ENCODE peak calls at places on chromosomes 7 and 10, in eight cellular contexts. R is hippocampal formation; Q is endothelial cell; N is CD8-positive, alpha-beta memory T cell; G is stimulated activated CD8-positive, alpha-beta memory T cell treated with anti-CD3 and anti-CD28 coated beads, Interleukin-2, amount 100 ng/mL, for 1 hour; K is frontal cortex; T is trophoblast cell; E is PC-3. X is an unnamed sample.

GRCh38 chr10:26593896-26594295 is 103.6 kb upstream of the PDSS1 start:
- DNase-seq in T (no peak), R (no peak), E (no peak), G (no peak), K (no peak), N (no peak), Q (no peak), X (no peak)

GRCh38 chr7:22601812-22602568 is 102.0 kb upstream of the STEAP1B start:
- DNase-seq in G (no peak), R (no peak), K (no peak), T (no peak), Q (no peak), N (no peak), E (peak), X (no peak)

GRCh38 chr7:46619723-46620310 is 698.7 kb upstream of the IGFBP3 start:
- DNase-seq in E (no peak), R (no peak), N (no peak), G (no peak), T (peak), K (no peak), Q (no peak), X (no peak)

GRCh38 chr10:983951-984705 is 4.1 kb upstream of the GTPBP4 start:
- DNase-seq in T (peak), K (no peak), Q (no peak), E (peak), N (no peak), R (no peak), G (no peak), X (no peak)

GRCh38 chr10:77176224-77176623 is 461.4 kb downstream of the KCNMA1 start:
- DNase-seq in K (no peak), N (no peak), G (no peak), R (no peak), T (no peak), E (no peak), Q (no peak), X (no peak)

GRCh38 chr7:155349601-155350331 is 52.1 kb downstream of the INSIG1 start:
- DNase-seq in Q (no peak), N (no peak), K (peak), E (no peak), T (peak), R (no peak), G (no peak), X (no peak)

GRCh38 chr7:68505721-68506120 is 1092.6 kb upstream of the AUTS2 start:
- DNase-seq in R (no peak), N (no peak), Q (no peak), T (no peak), K (no peak), E (no peak), G (no peak), X (no peak)

GRCh38 chr10:96687317-96688012 is 32.8 kb downstream of the PIK3AP1 start:
- DNase-seq in K (no peak), Q (no peak), R (no peak), N (no peak), G (no peak), E (no peak), T (no peak), X (no peak)

GRCh38 chr7:88357295-88357694 is 50.6 kb upstream of the STEAP4 start:
- DNase-seq in G (no peak), R (no peak), N (no peak), E (peak), Q (peak), T (no peak), K (no peak), X (no peak)

GRCh38 chr7:127751723-127752448 is 99.9 kb downstream of the SND1 start:
- DNase-seq in E (no peak), N (no peak), G (no peak), T (no peak), R (no peak), K (no peak), Q (no peak), X (no peak)

GRCh38 chr7:44384586-44385383 is 59.4 kb upstream of the CAMK2B start:
- DNase-seq in T (no peak), G (no peak), R (no peak), N (no peak), K (no peak), E (no peak), Q (no peak), X (no peak)

GRCh38 chr7:73593207-73594045 is 15.0 kb upstream of the TBL2 start:
- DNase-seq in N (no peak), G (no peak), K (no peak), Q (no peak), E (no peak), R (no peak), T (no peak), X (no peak)

GRCh38 chr7:144100607-144101006 is 8.8 kb upstream of the OR2A2 start:
- DNase-seq in Q (no peak), G (no peak), N (no peak), K (no peak), R (no peak), E (no peak), T (peak), X (no peak)

GRCh38 chr7:99106869-99107268 is 37.0 kb downstream of the SMURF1 start:
- DNase-seq in G (no peak), T (peak), N (no peak), K (no peak), Q (no peak), R (no peak), E (peak), X (no peak)

GRCh38 chr10:103759100-103759781 is 96.1 kb downstream of the SH3PXD2A start:
- DNase-seq in R (peak), N (no peak), T (no peak), G (no peak), K (no peak), E (peak), Q (peak), X (peak)

GRCh38 chr10:29865700-29866355 is 193.6 kb downstream of the JCAD start:
- DNase-seq in Q (no peak), T (peak), R (no peak), G (no peak), N (no peak), K (no peak), E (peak), X (no peak)

GRCh38 chr10:101405006-101405405 is 51.0 kb downstream of the BTRC start:
- DNase-seq in K (no peak), R (peak), N (no peak), T (no peak), Q (no peak), G (no peak), E (no peak), X (no peak)

GRCh38 chr7:95628831-95629439 is 32.6 kb upstream of the PDK4 start:
- DNase-seq in R (no peak), K (no peak), Q (no peak), G (no peak), N (no peak), E (no peak), T (no peak), X (no peak)

GRCh38 chr7:16078076-16078952 is 343.0 kb downstream of the CRPPA start:
- DNase-seq in R (peak), K (no peak), T (peak), Q (peak), N (no peak), G (no peak), E (peak), X (no peak)

GRCh38 chr10:35889226-35889625 is 247.1 kb upstream of the FZD8 start:
- DNase-seq in K (no peak), G (no peak), N (no peak), Q (no peak), R (no peak), E (peak), T (no peak), X (no peak)

GRCh38 chr10:96619120-96619519 is 32.3 kb upstream of the TM9SF3 start:
- DNase-seq in T (no peak), E (no peak), K (no peak), G (no peak), Q (no peak), R (no peak), N (no peak), X (no peak)

GRCh38 chr7:69695998-69696657 is 97.9 kb downstream of the AUTS2 start:
- DNase-seq in E (no peak), G (no peak), N (no peak), T (no peak), Q (no peak), K (no peak), R (no peak), X (no peak)

GRCh38 chr7:39952378-39952777 is 2.3 kb downstream of the CDK13 start:
- DNase-seq in N (no peak), Q (no peak), E (peak), R (no peak), T (no peak), K (no peak), G (no peak), X (no peak)

GRCh38 chr7:11192506-11192905 is 218.8 kb downstream of the PHF14 start:
- DNase-seq in Q (no peak), T (no peak), E (no peak), N (no peak), R (no peak), G (no peak), K (no peak), X (no peak)

GRCh38 chr7:66964391-66964790 is 31.0 kb downstream of the SBDS start:
- DNase-seq in Q (no peak), K (no peak), N (no peak), R (no peak), E (peak), G (no peak), T (no peak), X (no peak)

GRCh38 chr7:602341-603141 is 82.9 kb upstream of the PDGFA start:
- DNase-seq in N (peak), T (no peak), G (no peak), Q (no peak), E (no peak), K (no peak), R (no peak), X (no peak)

GRCh38 chr7:8094164-8095140 is 125.9 kb downstream of the GLCCI1 start:
- DNase-seq in E (no peak), Q (no peak), N (no peak), K (no peak), G (no peak), T (no peak), R (no peak), X (no peak)

GRCh38 chr7:129376076-129376777 is 58.0 kb upstream of the STRIP2 start:
- DNase-seq in K (no peak), N (no peak), G (no peak), Q (peak), E (peak), T (peak), R (no peak), X (no peak)

GRCh38 chr7:133698127-133698526 is 429.0 kb upstream of the LRGUK start:
- DNase-seq in G (no peak), N (no peak), T (no peak), K (no peak), Q (no peak), R (no peak), E (no peak), X (no peak)

GRCh38 chr7:27103489-27104226 is 1.2 kb upstream of the HOXA2 start:
- DNase-seq in T (no peak), G (no peak), E (no peak), R (no peak), N (no peak), Q (no peak), K (no peak), X (no peak)

GRCh38 chr10:4662576-4663161 is 163.3 kb upstream of the AKR1E2 start:
- DNase-seq in E (no peak), K (no peak), G (no peak), R (no peak), T (no peak), Q (no peak), N (no peak), X (no peak)

GRCh38 chr10:10677479-10677878 is 340.2 kb upstream of the CELF2 start:
- DNase-seq in K (no peak), E (peak), Q (peak), N (no peak), G (no peak), R (no peak), T (peak), X (no peak)

GRCh38 chr10:97017474-97017903 is 168.3 kb downstream of the SLIT1 start:
- DNase-seq in K (no peak), E (no peak), G (no peak), T (no peak), R (no peak), Q (no peak), N (no peak), X (no peak)